ENCODE peak calls at places on chromosomes 2 and 18, in five cellular contexts. C, Z, K, L and T are unnamed samples.

GRCh38 chr2:55550368-55551102 is 31.0 kb downstream of the CFAP36 start:
- DNase-seq in C (no peak), Z (peak; percentile 88), K (no peak), L (no peak), T (no peak)

GRCh38 chr2:234996467-234997270 is 44.9 kb downstream of the SH3BP4 start:
- DNase-seq in C (no peak), Z (no peak), K (no peak), L (no peak), T (no peak)

GRCh38 chr2:133414486-133415209 is 153.6 kb downstream of the NCKAP5 start:
- DNase-seq in C (peak; percentile 26), Z (no peak), K (no peak), L (no peak), T (no peak)

GRCh38 chr2:65329551-65329950 is 101.9 kb downstream of the ACTR2 start:
- DNase-seq in C (no peak), Z (no peak), K (no peak), L (no peak), T (no peak)

GRCh38 chr2:58890865-58891525 is 649.9 kb upstream of the FANCL start:
- DNase-seq in C (no peak), Z (no peak), K (no peak), L (no peak), T (no peak)

GRCh38 chr2:159053186-159054031 is 85.0 kb downstream of the TANC1 start:
- DNase-seq in C (no peak), Z (peak; percentile 80), K (no peak), L (no peak), T (no peak)

GRCh38 chr2:28209312-28209711 is 183.3 kb upstream of the FOSL2 start:
- DNase-seq in C (peak; percentile 58), Z (peak; percentile 43), K (no peak), L (no peak), T (no peak)

GRCh38 chr2:14285812-14286211 is 346.7 kb upstream of the LRATD1 start:
- DNase-seq in C (no peak), Z (no peak), K (no peak), L (no peak), T (no peak)

GRCh38 chr2:19403785-19404184 is 45.4 kb upstream of the OSR1 start:
- DNase-seq in C (no peak), Z (no peak), K (no peak), L (no peak), T (no peak)

GRCh38 chr18:80033181-80034067 is 810 bp upstream of the RBFA start:
- DNase-seq in C (no peak), Z (peak; percentile 49), K (no peak), L (no peak), T (no peak)

GRCh38 chr2:62254424-62255266 is 58.7 kb downstream of the B3GNT2 start:
- DNase-seq in C (no peak), Z (no peak), K (no peak), L (no peak), T (no peak)

GRCh38 chr2:41899189-41899588 is 148.6 kb upstream of the PKDCC start:
- DNase-seq in C (no peak), Z (no peak), K (no peak), L (no peak), T (no peak)

GRCh38 chr2:32008811-32009478 is 1.9 kb downstream of the MEMO1 start:
- DNase-seq in C (peak; percentile 34), Z (peak; percentile 27), K (peak; percentile 75), L (no peak), T (no peak)

GRCh38 chr2:29923110-29923721 is 1.8 kb upstream of the ALK start:
- DNase-seq in C (peak; percentile 46), Z (peak; percentile 64), K (no peak), L (peak; percentile 21), T (no peak)

GRCh38 chr2:173151671-173152398 is 76.2 kb downstream of the MAP3K20 start:
- DNase-seq in C (no peak), Z (peak; percentile 90), K (no peak), L (no peak), T (no peak)

GRCh38 chr2:27960237-27960912 is 69.8 kb downstream of the BABAM2 start:
- DNase-seq in C (no peak), Z (peak; percentile 91), K (no peak), L (no peak), T (no peak)

GRCh38 chr18:42001801-42002200 is 46.8 kb downstream of the PIK3C3 start:
- DNase-seq in C (no peak), Z (no peak), K (no peak), L (no peak), T (no peak)

GRCh38 chr2:115880558-115880957 is 1438.1 kb downstream of the DPP10 start:
- DNase-seq in C (no peak), Z (no peak), K (no peak), L (no peak), T (no peak)

GRCh38 chr18:72261562-72261961 is 282.6 kb downstream of the CBLN2 start:
- DNase-seq in C (no peak), Z (no peak), K (no peak), L (no peak), T (no peak)

GRCh38 chr2:175929850-175930249 is 72.2 kb downstream of the LNPK start:
- DNase-seq in C (no peak), Z (peak; percentile 83), K (no peak), L (no peak), T (no peak)

GRCh38 chr2:139394801-139395200 is 614.6 kb upstream of the NXPH2 start:
- DNase-seq in C (no peak), Z (no peak), K (no peak), L (no peak), T (no peak)

GRCh38 chr2:177322801-177323261 is 58.3 kb upstream of the NFE2L2 start:
- DNase-seq in C (peak; percentile 70), Z (no peak), K (no peak), L (no peak), T (no peak)

GRCh38 chr2:63950414-63950813 is 68.8 kb downstream of the VPS54 start:
- DNase-seq in C (no peak), Z (no peak), K (no peak), L (no peak), T (no peak)

GRCh38 chr18:49725809-49726514 is 87.4 kb downstream of the ACAA2 start:
- DNase-seq in C (no peak), Z (peak; percentile 100), K (no peak), L (peak; percentile 69), T (no peak)

GRCh38 chr2:141105763-141106162 is 1025.1 kb downstream of the LRP1B start:
- DNase-seq in C (no peak), Z (no peak), K (no peak), L (no peak), T (no peak)

GRCh38 chr2:61493523-61493942 is 22.6 kb upstream of the USP34 start:
- DNase-seq in C (no peak), Z (peak; percentile 24), K (no peak), L (no peak), T (no peak)

DNA sequence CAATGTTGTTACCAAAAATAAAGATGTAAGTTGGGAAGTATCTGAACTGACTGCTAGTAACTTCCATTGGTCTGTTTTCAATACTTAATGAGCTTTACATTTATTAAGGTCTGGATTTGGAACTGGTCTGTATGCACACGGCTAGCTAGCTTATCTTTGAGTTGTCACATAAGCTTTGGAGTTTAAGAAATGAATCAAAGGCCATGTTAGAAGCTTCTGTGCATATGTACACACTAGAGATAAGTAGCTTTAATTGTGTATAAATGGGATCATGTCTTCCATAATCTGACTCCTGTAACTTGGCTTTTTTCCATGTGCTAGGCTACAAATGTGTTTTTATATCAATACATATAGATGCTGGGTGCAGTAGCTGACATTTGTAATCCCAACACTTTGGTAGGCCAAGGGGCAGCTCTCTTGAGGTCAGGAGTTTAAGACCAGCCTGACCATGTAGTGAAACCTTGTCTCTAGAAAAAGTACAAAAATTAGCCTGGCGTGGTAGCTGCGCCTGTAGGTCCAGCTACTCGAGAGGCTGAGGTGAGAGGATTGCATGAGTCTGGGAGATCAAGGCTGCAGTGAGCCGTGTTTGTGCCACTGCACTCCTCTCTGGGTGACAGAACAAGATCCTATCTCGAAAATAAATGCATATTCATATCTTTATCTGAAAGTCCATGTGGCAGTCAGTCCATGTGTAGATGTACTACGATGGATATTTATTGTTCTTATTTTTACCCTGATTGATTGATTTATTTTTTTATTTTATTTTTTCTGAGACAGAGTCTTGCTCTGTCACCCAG is 27.2 kb downstream of the ATIC start:
- DNase-seq in C (no peak), Z (no peak), K (no peak), L (no peak), T (no peak)
- H3K4me3 ChIP-seq in C (no peak overlapping the region), Z (no peak overlapping the region), K (no peak overlapping the region), L (no peak overlapping the region), T (no peak overlapping the region)

GRCh38 chr2:144452169-144453038 is 67.5 kb downstream of the ZEB2 start:
- DNase-seq in C (no peak), Z (no peak), K (no peak), L (no peak), T (no peak)
- H3K4me3 ChIP-seq in C (no peak overlapping the region), Z (no peak overlapping the region), K (no peak overlapping the region), L (no peak overlapping the region), T (no peak overlapping the region)

DNA sequence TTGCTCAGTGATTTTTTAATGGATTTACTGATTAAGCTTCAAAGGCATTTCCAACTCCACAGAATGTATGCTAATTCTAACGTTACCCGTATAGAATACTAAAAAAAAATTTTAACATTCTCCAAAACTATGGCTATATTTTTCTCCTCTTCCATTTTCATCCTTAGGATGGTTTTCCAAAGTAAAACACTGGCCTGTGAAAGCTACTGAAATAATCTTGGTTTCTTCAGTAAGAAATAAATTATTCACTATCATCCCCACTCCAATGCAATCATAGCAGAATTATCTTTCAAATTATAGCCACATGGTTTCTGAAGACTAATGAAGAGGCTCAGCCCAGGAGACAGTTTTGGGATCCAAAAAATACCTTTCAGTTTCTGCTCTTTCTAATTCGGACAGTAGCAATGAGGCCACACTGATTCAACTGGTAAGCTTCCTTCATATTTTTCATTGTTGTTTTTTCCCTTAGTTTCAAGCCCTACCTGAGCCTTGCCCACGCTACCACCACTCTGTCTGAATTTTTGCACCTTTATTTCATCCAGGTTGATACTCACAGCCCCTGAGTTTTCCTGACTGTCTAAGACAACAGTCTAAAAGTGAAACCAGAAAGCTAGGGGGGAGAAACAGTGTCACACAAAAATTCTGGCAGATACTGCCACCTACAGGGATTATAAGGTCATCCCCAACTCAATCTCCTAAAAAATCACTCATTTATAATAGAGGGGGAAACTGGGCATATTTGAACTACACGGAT is 887.9 kb downstream of the NRXN1 start:
- DNase-seq in C (no peak), Z (peak; percentile 58), K (no peak), L (no peak), T (peak; percentile 6)
- H3K4me3 ChIP-seq in C (no peak overlapping the region), Z (peak overlapping the region; percentile 35), K (no peak overlapping the region), L (no peak overlapping the region), T (peak overlapping the region; percentile 39)

GRCh38 chr18:63336366-63337099 is 17.0 kb upstream of the BCL2 start:
- DNase-seq in C (no peak), Z (peak; percentile 97), K (no peak), L (no peak), T (no peak)
- H3K4me3 ChIP-seq in C (no peak overlapping the region), Z (no peak overlapping the region), K (no peak overlapping the region), L (no peak overlapping the region), T (no peak overlapping the region)

DNA sequence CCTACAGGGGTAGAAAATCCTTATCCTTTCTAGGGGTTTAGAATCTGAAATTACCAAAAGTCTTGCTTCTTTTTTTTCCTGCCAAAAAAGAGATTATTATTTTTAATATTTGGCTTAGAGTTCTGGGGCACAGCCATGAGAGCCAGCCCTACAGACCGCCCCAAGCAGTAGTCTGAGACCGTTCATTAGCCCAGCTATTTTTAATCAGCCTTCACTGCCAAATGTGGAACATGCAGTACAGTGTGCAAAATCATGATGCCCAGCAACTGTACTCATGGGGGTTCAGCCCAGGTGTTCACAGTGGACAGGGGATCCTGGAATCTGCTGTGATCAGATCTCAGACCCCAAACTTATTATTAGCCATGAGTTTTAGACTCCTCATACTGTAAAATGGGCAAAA is 60.4 kb downstream of the GRB14 start:
- DNase-seq in C (no peak), Z (no peak), K (no peak), L (no peak), T (no peak)
- H3K4me3 ChIP-seq in C (no peak overlapping the region), Z (no peak overlapping the region), K (no peak overlapping the region), L (no peak overlapping the region), T (no peak overlapping the region)

GRCh38 chr2:136129601-136130000 is 11.7 kb upstream of the CXCR4 start:
- DNase-seq in C (no peak), Z (no peak), K (no peak), L (no peak), T (no peak)
- H3K4me3 ChIP-seq in C (no peak overlapping the region), Z (no peak overlapping the region), K (no peak overlapping the region), L (no peak overlapping the region), T (no peak overlapping the region)